ENCODE peak calls at places on chromosome 16, in ten cellular contexts. One of them, this sample, is unnamed.

GRCh38 chr16:66899945-66900688 is 18.6 kb downstream of the CDH16 start:
- ATAC-seq in A549: peak
- ATAC-seq in GM12878: no peak
- ATAC-seq in naive thymus-derived CD4-positive, alpha-beta T cell: no peak
- ATAC-seq in lower lobe of right lung: peak
- ATAC-seq in Panc1: no peak
- ATAC-seq in activated CD8-positive, alpha-beta T cell treated with anti-CD3 and anti-CD28 coated beads, Interleukin-2, amount 10 ng/mL, durations not matched to agents 7 days and 5 days: no peak
- ATAC-seq in sciatic nerve: peak
- ATAC-seq in activated naive CD4-positive, alpha-beta T cell treated with anti-CD3 and anti-CD28 coated beads, Interleukin-2, amount 50 U/mL, for 72 hours: no peak
- ATAC-seq in pancreas: peak
- ATAC-seq in this sample: no peak

GRCh38 chr16:31676731-31677130 is 149.0 kb downstream of the AHSP start:
- ATAC-seq in GM12878: no peak
- ATAC-seq in activated CD8-positive, alpha-beta T cell treated with anti-CD3 and anti-CD28 coated beads, Interleukin-2, amount 10 ng/mL, durations not matched to agents 7 days and 5 days: no peak
- ATAC-seq in naive thymus-derived CD4-positive, alpha-beta T cell: no peak
- ATAC-seq in activated naive CD4-positive, alpha-beta T cell treated with anti-CD3 and anti-CD28 coated beads, Interleukin-2, amount 50 U/mL, for 72 hours: peak
- ATAC-seq in lower lobe of right lung: no peak
- ATAC-seq in A549: no peak
- ATAC-seq in pancreas: no peak
- ATAC-seq in sciatic nerve: no peak
- ATAC-seq in Panc1: no peak
- ATAC-seq in this sample: no peak

GRCh38 chr16:88430185-88430523 is 22.9 kb upstream of the ZFPM1 start:
- ATAC-seq in sciatic nerve: peak
- ATAC-seq in activated naive CD4-positive, alpha-beta T cell treated with anti-CD3 and anti-CD28 coated beads, Interleukin-2, amount 50 U/mL, for 72 hours: peak
- ATAC-seq in lower lobe of right lung: no peak
- ATAC-seq in GM12878: peak
- ATAC-seq in Panc1: no peak
- ATAC-seq in A549: no peak
- ATAC-seq in pancreas: no peak
- ATAC-seq in activated CD8-positive, alpha-beta T cell treated with anti-CD3 and anti-CD28 coated beads, Interleukin-2, amount 10 ng/mL, durations not matched to agents 7 days and 5 days: peak
- ATAC-seq in naive thymus-derived CD4-positive, alpha-beta T cell: peak
- ATAC-seq in this sample: peak

GRCh38 chr16:21663889-21664647 is at the start of gene OTOA:
- ATAC-seq in activated CD8-positive, alpha-beta T cell treated with anti-CD3 and anti-CD28 coated beads, Interleukin-2, amount 10 ng/mL, durations not matched to agents 7 days and 5 days: peak
- ATAC-seq in A549: peak
- ATAC-seq in sciatic nerve: no peak
- ATAC-seq in activated naive CD4-positive, alpha-beta T cell treated with anti-CD3 and anti-CD28 coated beads, Interleukin-2, amount 50 U/mL, for 72 hours: peak
- ATAC-seq in Panc1: peak
- ATAC-seq in naive thymus-derived CD4-positive, alpha-beta T cell: peak
- ATAC-seq in GM12878: peak
- ATAC-seq in pancreas: peak
- ATAC-seq in lower lobe of right lung: peak
- ATAC-seq in this sample: peak

GRCh38 chr16:84773312-84773711 is 46.5 kb upstream of the CRISPLD2 start:
- ATAC-seq in sciatic nerve: no peak
- ATAC-seq in lower lobe of right lung: no peak
- ATAC-seq in pancreas: no peak
- ATAC-seq in A549: no peak
- ATAC-seq in activated naive CD4-positive, alpha-beta T cell treated with anti-CD3 and anti-CD28 coated beads, Interleukin-2, amount 50 U/mL, for 72 hours: no peak
- ATAC-seq in Panc1: no peak
- ATAC-seq in activated CD8-positive, alpha-beta T cell treated with anti-CD3 and anti-CD28 coated beads, Interleukin-2, amount 10 ng/mL, durations not matched to agents 7 days and 5 days: no peak
- ATAC-seq in naive thymus-derived CD4-positive, alpha-beta T cell: no peak
- ATAC-seq in GM12878: no peak
- ATAC-seq in this sample: no peak

GRCh38 chr16:54957403-54957802 is 26.7 kb downstream of the IRX5 start:
- ATAC-seq in sciatic nerve: no peak
- ATAC-seq in pancreas: no peak
- ATAC-seq in A549: no peak
- ATAC-seq in Panc1: no peak
- ATAC-seq in lower lobe of right lung: no peak
- ATAC-seq in activated naive CD4-positive, alpha-beta T cell treated with anti-CD3 and anti-CD28 coated beads, Interleukin-2, amount 50 U/mL, for 72 hours: no peak
- ATAC-seq in naive thymus-derived CD4-positive, alpha-beta T cell: no peak
- ATAC-seq in GM12878: no peak
- ATAC-seq in activated CD8-positive, alpha-beta T cell treated with anti-CD3 and anti-CD28 coated beads, Interleukin-2, amount 10 ng/mL, durations not matched to agents 7 days and 5 days: no peak
- ATAC-seq in this sample: no peak

GRCh38 chr16:89841275-89841674 is 13.0 kb downstream of the SPIRE2 start:
- ATAC-seq in pancreas: no peak
- ATAC-seq in Panc1: no peak
- ATAC-seq in GM12878: peak
- ATAC-seq in naive thymus-derived CD4-positive, alpha-beta T cell: peak
- ATAC-seq in sciatic nerve: no peak
- ATAC-seq in activated naive CD4-positive, alpha-beta T cell treated with anti-CD3 and anti-CD28 coated beads, Interleukin-2, amount 50 U/mL, for 72 hours: no peak
- ATAC-seq in A549: no peak
- ATAC-seq in lower lobe of right lung: no peak
- ATAC-seq in activated CD8-positive, alpha-beta T cell treated with anti-CD3 and anti-CD28 coated beads, Interleukin-2, amount 10 ng/mL, durations not matched to agents 7 days and 5 days: peak
- ATAC-seq in this sample: peak

GRCh38 chr16:54245788-54246453 is 40.7 kb downstream of the IRX3 start:
- ATAC-seq in sciatic nerve: no peak
- ATAC-seq in Panc1: no peak
- ATAC-seq in naive thymus-derived CD4-positive, alpha-beta T cell: no peak
- ATAC-seq in lower lobe of right lung: no peak
- ATAC-seq in GM12878: no peak
- ATAC-seq in activated CD8-positive, alpha-beta T cell treated with anti-CD3 and anti-CD28 coated beads, Interleukin-2, amount 10 ng/mL, durations not matched to agents 7 days and 5 days: no peak
- ATAC-seq in A549: no peak
- ATAC-seq in activated naive CD4-positive, alpha-beta T cell treated with anti-CD3 and anti-CD28 coated beads, Interleukin-2, amount 50 U/mL, for 72 hours: no peak
- ATAC-seq in pancreas: no peak
- ATAC-seq in this sample: no peak

GRCh38 chr16:65336169-65336568 is 214.3 kb upstream of the CDH11 start:
- ATAC-seq in activated naive CD4-positive, alpha-beta T cell treated with anti-CD3 and anti-CD28 coated beads, Interleukin-2, amount 50 U/mL, for 72 hours: no peak
- ATAC-seq in Panc1: no peak
- ATAC-seq in GM12878: no peak
- ATAC-seq in naive thymus-derived CD4-positive, alpha-beta T cell: no peak
- ATAC-seq in activated CD8-positive, alpha-beta T cell treated with anti-CD3 and anti-CD28 coated beads, Interleukin-2, amount 10 ng/mL, durations not matched to agents 7 days and 5 days: no peak
- ATAC-seq in sciatic nerve: no peak
- ATAC-seq in lower lobe of right lung: no peak
- ATAC-seq in pancreas: no peak
- ATAC-seq in A549: no peak
- ATAC-seq in this sample: no peak

GRCh38 chr16:86739808-86740207 is 161.5 kb downstream of the FOXL1 start:
- ATAC-seq in A549: no peak
- ATAC-seq in activated CD8-positive, alpha-beta T cell treated with anti-CD3 and anti-CD28 coated beads, Interleukin-2, amount 10 ng/mL, durations not matched to agents 7 days and 5 days: no peak
- ATAC-seq in GM12878: no peak
- ATAC-seq in activated naive CD4-positive, alpha-beta T cell treated with anti-CD3 and anti-CD28 coated beads, Interleukin-2, amount 50 U/mL, for 72 hours: no peak
- ATAC-seq in lower lobe of right lung: no peak
- ATAC-seq in naive thymus-derived CD4-positive, alpha-beta T cell: no peak
- ATAC-seq in sciatic nerve: no peak
- ATAC-seq in Panc1: no peak
- ATAC-seq in pancreas: no peak
- ATAC-seq in this sample: no peak

This sample was measured in stimulated activated memory B cell treated with anti-CD40 and anti-IgM and Interleukin-4, amounts not matched to agents 10 μg/mL and 1 μg/mL and 100 μg/mL, for 72 hours.